ENCODE peak calls at places on chromosomes 13 and 19, in ten cellular contexts. One of them, this sample, is unnamed.

GRCh38 chr19:35306473-35307246 is 14.7 kb downstream of the MAG start:
- DNase-seq in fibroblast of gingiva: no peak
- DNase-seq in gastrocnemius medialis: no peak
- DNase-seq in thoracic aorta: no peak
- DNase-seq in activated naive CD4-positive, alpha-beta T cell: no peak
- DNase-seq in ACHN: peak; percentile 3
- DNase-seq in stimulated activated CD8-positive, alpha-beta memory T cell treated with anti-CD3 and anti-CD28 coated beads, Interleukin-15, amount 100 ng/mL, for 24 hours: no peak
- DNase-seq in glutamatergic neuron: no peak
- DNase-seq in AML-193: no peak
- DNase-seq in LoVo: no peak
- DNase-seq in this sample: no peak

GRCh38 chr19:18202759-18203407 is 959 bp downstream of the RAB3A start:
- DNase-seq in thoracic aorta: no peak
- DNase-seq in gastrocnemius medialis: no peak
- DNase-seq in activated naive CD4-positive, alpha-beta T cell: no peak
- DNase-seq in AML-193: peak; percentile 15
- DNase-seq in fibroblast of gingiva: no peak
- DNase-seq in stimulated activated CD8-positive, alpha-beta memory T cell treated with anti-CD3 and anti-CD28 coated beads, Interleukin-15, amount 100 ng/mL, for 24 hours: no peak
- DNase-seq in glutamatergic neuron: peak; percentile 49
- DNase-seq in ACHN: no peak
- DNase-seq in LoVo: no peak
- DNase-seq in this sample: no peak

GRCh38 chr19:10876459-10877240 is 5.3 kb downstream of the CARM1 start:
- DNase-seq in LoVo: no peak
- DNase-seq in activated naive CD4-positive, alpha-beta T cell: no peak
- DNase-seq in fibroblast of gingiva: no peak
- DNase-seq in gastrocnemius medialis: peak; percentile 84
- DNase-seq in stimulated activated CD8-positive, alpha-beta memory T cell treated with anti-CD3 and anti-CD28 coated beads, Interleukin-15, amount 100 ng/mL, for 24 hours: no peak
- DNase-seq in thoracic aorta: peak; percentile 25
- DNase-seq in AML-193: no peak
- DNase-seq in glutamatergic neuron: no peak
- DNase-seq in ACHN: no peak
- DNase-seq in this sample: no peak

GRCh38 chr13:89520468-89520867 is 1827.0 kb upstream of the MIR17HG start:
- DNase-seq in fibroblast of gingiva: no peak
- DNase-seq in ACHN: no peak
- DNase-seq in gastrocnemius medialis: no peak
- DNase-seq in activated naive CD4-positive, alpha-beta T cell: no peak
- DNase-seq in AML-193: no peak
- DNase-seq in thoracic aorta: no peak
- DNase-seq in LoVo: no peak
- DNase-seq in stimulated activated CD8-positive, alpha-beta memory T cell treated with anti-CD3 and anti-CD28 coated beads, Interleukin-15, amount 100 ng/mL, for 24 hours: no peak
- DNase-seq in glutamatergic neuron: no peak
- DNase-seq in this sample: no peak

GRCh38 chr13:73364706-73365105 is 305.9 kb downstream of the KLF5 start:
- DNase-seq in LoVo: peak; percentile 38
- DNase-seq in thoracic aorta: no peak
- DNase-seq in fibroblast of gingiva: no peak
- DNase-seq in activated naive CD4-positive, alpha-beta T cell: no peak
- DNase-seq in AML-193: no peak
- DNase-seq in gastrocnemius medialis: no peak
- DNase-seq in ACHN: no peak
- DNase-seq in glutamatergic neuron: no peak
- DNase-seq in stimulated activated CD8-positive, alpha-beta memory T cell treated with anti-CD3 and anti-CD28 coated beads, Interleukin-15, amount 100 ng/mL, for 24 hours: no peak
- DNase-seq in this sample: no peak

GRCh38 chr13:38821753-38822551 is 135.1 kb downstream of the FREM2 start:
- DNase-seq in glutamatergic neuron: no peak
- DNase-seq in AML-193: no peak
- DNase-seq in fibroblast of gingiva: no peak
- DNase-seq in thoracic aorta: no peak
- DNase-seq in stimulated activated CD8-positive, alpha-beta memory T cell treated with anti-CD3 and anti-CD28 coated beads, Interleukin-15, amount 100 ng/mL, for 24 hours: no peak
- DNase-seq in gastrocnemius medialis: no peak
- DNase-seq in activated naive CD4-positive, alpha-beta T cell: no peak
- DNase-seq in ACHN: no peak
- DNase-seq in LoVo: no peak
- DNase-seq in this sample: no peak

GRCh38 chr19:10292789-10293636 is 3.3 kb downstream of the ICAM5 start:
- DNase-seq in ACHN: no peak
- DNase-seq in activated naive CD4-positive, alpha-beta T cell: no peak
- DNase-seq in stimulated activated CD8-positive, alpha-beta memory T cell treated with anti-CD3 and anti-CD28 coated beads, Interleukin-15, amount 100 ng/mL, for 24 hours: no peak
- DNase-seq in fibroblast of gingiva: no peak
- DNase-seq in gastrocnemius medialis: no peak
- DNase-seq in glutamatergic neuron: no peak
- DNase-seq in AML-193: no peak
- DNase-seq in LoVo: no peak
- DNase-seq in thoracic aorta: no peak
- DNase-seq in this sample: no peak

GRCh38 chr13:21749410-21749809 is 78.5 kb downstream of the FGF9 start:
- DNase-seq in gastrocnemius medialis: no peak
- DNase-seq in ACHN: no peak
- DNase-seq in thoracic aorta: no peak
- DNase-seq in activated naive CD4-positive, alpha-beta T cell: no peak
- DNase-seq in LoVo: peak; percentile 10
- DNase-seq in stimulated activated CD8-positive, alpha-beta memory T cell treated with anti-CD3 and anti-CD28 coated beads, Interleukin-15, amount 100 ng/mL, for 24 hours: no peak
- DNase-seq in AML-193: no peak
- DNase-seq in glutamatergic neuron: no peak
- DNase-seq in fibroblast of gingiva: no peak
- DNase-seq in this sample: no peak

GRCh38 chr13:61202042-61202441 is 213.6 kb downstream of the PCDH20 start:
- DNase-seq in activated naive CD4-positive, alpha-beta T cell: no peak
- DNase-seq in stimulated activated CD8-positive, alpha-beta memory T cell treated with anti-CD3 and anti-CD28 coated beads, Interleukin-15, amount 100 ng/mL, for 24 hours: no peak
- DNase-seq in ACHN: no peak
- DNase-seq in LoVo: no peak
- DNase-seq in gastrocnemius medialis: no peak
- DNase-seq in thoracic aorta: no peak
- DNase-seq in glutamatergic neuron: no peak
- DNase-seq in AML-193: no peak
- DNase-seq in fibroblast of gingiva: no peak
- DNase-seq in this sample: no peak

GRCh38 chr19:39407644-39408391 is 1.2 kb downstream of the ZFP36 start:
- DNase-seq in AML-193: peak; percentile 13
- DNase-seq in thoracic aorta: no peak
- DNase-seq in glutamatergic neuron: peak; percentile 30
- DNase-seq in ACHN: no peak
- DNase-seq in stimulated activated CD8-positive, alpha-beta memory T cell treated with anti-CD3 and anti-CD28 coated beads, Interleukin-15, amount 100 ng/mL, for 24 hours: no peak
- DNase-seq in LoVo: peak; percentile 72
- DNase-seq in gastrocnemius medialis: peak; percentile 22
- DNase-seq in activated naive CD4-positive, alpha-beta T cell: no peak
- DNase-seq in fibroblast of gingiva: peak; percentile 62
- DNase-seq in this sample: peak; percentile 80

GRCh38 chr13:39510296-39510695 is 92.7 kb downstream of the LHFPL6 start:
- DNase-seq in stimulated activated CD8-positive, alpha-beta memory T cell treated with anti-CD3 and anti-CD28 coated beads, Interleukin-15, amount 100 ng/mL, for 24 hours: no peak
- DNase-seq in activated naive CD4-positive, alpha-beta T cell: no peak
- DNase-seq in fibroblast of gingiva: no peak
- DNase-seq in ACHN: no peak
- DNase-seq in thoracic aorta: no peak
- DNase-seq in LoVo: no peak
- DNase-seq in glutamatergic neuron: no peak
- DNase-seq in gastrocnemius medialis: no peak
- DNase-seq in AML-193: no peak
- DNase-seq in this sample: no peak

GRCh38 chr19:10820173-10820572 is 15.8 kb downstream of the TMED1 start:
- DNase-seq in AML-193: no peak
- DNase-seq in thoracic aorta: no peak
- DNase-seq in fibroblast of gingiva: no peak
- DNase-seq in gastrocnemius medialis: no peak
- DNase-seq in ACHN: no peak
- DNase-seq in activated naive CD4-positive, alpha-beta T cell: no peak
- DNase-seq in glutamatergic neuron: no peak
- DNase-seq in stimulated activated CD8-positive, alpha-beta memory T cell treated with anti-CD3 and anti-CD28 coated beads, Interleukin-15, amount 100 ng/mL, for 24 hours: no peak
- DNase-seq in LoVo: peak; percentile 5
- DNase-seq in this sample: no peak

GRCh38 chr13:85910962-85911361 is 111.7 kb upstream of the SLITRK6 start:
- DNase-seq in ACHN: no peak
- DNase-seq in stimulated activated CD8-positive, alpha-beta memory T cell treated with anti-CD3 and anti-CD28 coated beads, Interleukin-15, amount 100 ng/mL, for 24 hours: no peak
- DNase-seq in AML-193: no peak
- DNase-seq in thoracic aorta: no peak
- DNase-seq in gastrocnemius medialis: no peak
- DNase-seq in glutamatergic neuron: no peak
- DNase-seq in LoVo: no peak
- DNase-seq in fibroblast of gingiva: no peak
- DNase-seq in activated naive CD4-positive, alpha-beta T cell: no peak
- DNase-seq in this sample: no peak

GRCh38 chr19:7595466-7596133 is at the start of gene CAMSAP3:
- DNase-seq in AML-193: no peak
- DNase-seq in stimulated activated CD8-positive, alpha-beta memory T cell treated with anti-CD3 and anti-CD28 coated beads, Interleukin-15, amount 100 ng/mL, for 24 hours: peak; percentile 19
- DNase-seq in glutamatergic neuron: peak; percentile 74
- DNase-seq in activated naive CD4-positive, alpha-beta T cell: no peak
- DNase-seq in thoracic aorta: no peak
- DNase-seq in ACHN: peak; percentile 27
- DNase-seq in fibroblast of gingiva: peak; percentile 39
- DNase-seq in gastrocnemius medialis: no peak
- DNase-seq in LoVo: peak; percentile 76
- DNase-seq in this sample: no peak

GRCh38 chr13:63578796-63579195 is 2163.1 kb upstream of the PCDH20 start:
- DNase-seq in fibroblast of gingiva: no peak
- DNase-seq in glutamatergic neuron: no peak
- DNase-seq in AML-193: no peak
- DNase-seq in ACHN: no peak
- DNase-seq in LoVo: no peak
- DNase-seq in thoracic aorta: no peak
- DNase-seq in gastrocnemius medialis: no peak
- DNase-seq in activated naive CD4-positive, alpha-beta T cell: no peak
- DNase-seq in stimulated activated CD8-positive, alpha-beta memory T cell treated with anti-CD3 and anti-CD28 coated beads, Interleukin-15, amount 100 ng/mL, for 24 hours: no peak
- DNase-seq in this sample: no peak

GRCh38 chr19:38224014-38224862 is at the start of gene DPF1:
- DNase-seq in thoracic aorta: no peak
- DNase-seq in ACHN: peak; percentile 78
- DNase-seq in AML-193: peak; percentile 52
- DNase-seq in glutamatergic neuron: peak; percentile 93
- DNase-seq in LoVo: peak; percentile 77
- DNase-seq in gastrocnemius medialis: no peak
- DNase-seq in activated naive CD4-positive, alpha-beta T cell: no peak
- DNase-seq in fibroblast of gingiva: peak; percentile 56
- DNase-seq in stimulated activated CD8-positive, alpha-beta memory T cell treated with anti-CD3 and anti-CD28 coated beads, Interleukin-15, amount 100 ng/mL, for 24 hours: peak; percentile 38
- DNase-seq in this sample: peak; percentile 9

GRCh38 chr19:6660930-6661329 is 9.0 kb downstream of the TNFSF14 start:
- DNase-seq in glutamatergic neuron: no peak
- DNase-seq in fibroblast of gingiva: no peak
- DNase-seq in AML-193: no peak
- DNase-seq in stimulated activated CD8-positive, alpha-beta memory T cell treated with anti-CD3 and anti-CD28 coated beads, Interleukin-15, amount 100 ng/mL, for 24 hours: no peak
- DNase-seq in gastrocnemius medialis: no peak
- DNase-seq in LoVo: no peak
- DNase-seq in thoracic aorta: no peak
- DNase-seq in ACHN: no peak
- DNase-seq in activated naive CD4-positive, alpha-beta T cell: no peak
- DNase-seq in this sample: no peak

GRCh38 chr13:30607908-30608307 is 9.8 kb upstream of the USPL1 start:
- DNase-seq in ACHN: no peak
- DNase-seq in fibroblast of gingiva: no peak
- DNase-seq in stimulated activated CD8-positive, alpha-beta memory T cell treated with anti-CD3 and anti-CD28 coated beads, Interleukin-15, amount 100 ng/mL, for 24 hours: no peak
- DNase-seq in thoracic aorta: no peak
- DNase-seq in activated naive CD4-positive, alpha-beta T cell: no peak
- DNase-seq in gastrocnemius medialis: no peak
- DNase-seq in glutamatergic neuron: no peak
- DNase-seq in AML-193: peak; percentile 23
- DNase-seq in LoVo: no peak
- DNase-seq in this sample: peak; percentile 85

GRCh38 chr19:15251010-15251748 is 18.9 kb upstream of the EPHX3 start:
- DNase-seq in fibroblast of gingiva: peak; percentile 62
- DNase-seq in gastrocnemius medialis: peak; percentile 33
- DNase-seq in ACHN: no peak
- DNase-seq in glutamatergic neuron: no peak
- DNase-seq in LoVo: no peak
- DNase-seq in stimulated activated CD8-positive, alpha-beta memory T cell treated with anti-CD3 and anti-CD28 coated beads, Interleukin-15, amount 100 ng/mL, for 24 hours: no peak
- DNase-seq in activated naive CD4-positive, alpha-beta T cell: no peak
- DNase-seq in thoracic aorta: peak; percentile 56
- DNase-seq in AML-193: no peak
- DNase-seq in this sample: no peak

GRCh38 chr13:50370303-50370950 is 355.2 kb downstream of the KCNRG start:
- DNase-seq in stimulated activated CD8-positive, alpha-beta memory T cell treated with anti-CD3 and anti-CD28 coated beads, Interleukin-15, amount 100 ng/mL, for 24 hours: no peak
- DNase-seq in thoracic aorta: no peak
- DNase-seq in LoVo: no peak
- DNase-seq in fibroblast of gingiva: no peak
- DNase-seq in activated naive CD4-positive, alpha-beta T cell: no peak
- DNase-seq in AML-193: peak; percentile 95
- DNase-seq in gastrocnemius medialis: no peak
- DNase-seq in ACHN: no peak
- DNase-seq in glutamatergic neuron: no peak
- DNase-seq in this sample: no peak

GRCh38 chr19:1273263-1274041 is 1.9 kb upstream of the FAM174C start:
- DNase-seq in thoracic aorta: no peak
- DNase-seq in LoVo: no peak
- DNase-seq in stimulated activated CD8-positive, alpha-beta memory T cell treated with anti-CD3 and anti-CD28 coated beads, Interleukin-15, amount 100 ng/mL, for 24 hours: no peak
- DNase-seq in ACHN: no peak
- DNase-seq in glutamatergic neuron: no peak
- DNase-seq in activated naive CD4-positive, alpha-beta T cell: no peak
- DNase-seq in gastrocnemius medialis: peak; percentile 76
- DNase-seq in fibroblast of gingiva: no peak
- DNase-seq in AML-193: no peak
- DNase-seq in this sample: no peak

GRCh38 chr19:1825909-1826556 is 14.0 kb upstream of the ATP8B3 start:
- DNase-seq in thoracic aorta: no peak
- DNase-seq in ACHN: peak; percentile 55
- DNase-seq in LoVo: peak; percentile 45
- DNase-seq in fibroblast of gingiva: peak; percentile 40
- DNase-seq in stimulated activated CD8-positive, alpha-beta memory T cell treated with anti-CD3 and anti-CD28 coated beads, Interleukin-15, amount 100 ng/mL, for 24 hours: peak; percentile 44
- DNase-seq in AML-193: peak; percentile 12
- DNase-seq in glutamatergic neuron: peak; percentile 88
- DNase-seq in activated naive CD4-positive, alpha-beta T cell: peak; percentile 49
- DNase-seq in gastrocnemius medialis: no peak
- DNase-seq in this sample: peak; percentile 65

GRCh38 chr13:96141032-96141431 is 51.1 kb downstream of the HS6ST3 start:
- DNase-seq in activated naive CD4-positive, alpha-beta T cell: no peak
- DNase-seq in stimulated activated CD8-positive, alpha-beta memory T cell treated with anti-CD3 and anti-CD28 coated beads, Interleukin-15, amount 100 ng/mL, for 24 hours: no peak
- DNase-seq in glutamatergic neuron: no peak
- DNase-seq in thoracic aorta: no peak
- DNase-seq in fibroblast of gingiva: peak; percentile 40
- DNase-seq in AML-193: peak; percentile 11
- DNase-seq in gastrocnemius medialis: no peak
- DNase-seq in ACHN: peak; percentile 32
- DNase-seq in LoVo: no peak
- DNase-seq in this sample: no peak

GRCh38 chr19:1154731-1155351 is 19.2 kb downstream of the SBNO2 start:
- DNase-seq in activated naive CD4-positive, alpha-beta T cell: no peak
- DNase-seq in fibroblast of gingiva: peak; percentile 93
- DNase-seq in AML-193: no peak
- DNase-seq in ACHN: no peak
- DNase-seq in thoracic aorta: peak; percentile 80
- DNase-seq in glutamatergic neuron: no peak
- DNase-seq in gastrocnemius medialis: peak; percentile 89
- DNase-seq in LoVo: peak; percentile 20
- DNase-seq in stimulated activated CD8-positive, alpha-beta memory T cell treated with anti-CD3 and anti-CD28 coated beads, Interleukin-15, amount 100 ng/mL, for 24 hours: no peak
- DNase-seq in this sample: no peak